ENCODE peak calls at places on chromosomes 11 and 22, in six cellular contexts. One of them, this sample, is unnamed.

GRCh38 chr11:27088353-27088752 is 47.7 kb downstream of the BBOX1 start:
- DNase-seq in HCT116: no peak
- DNase-seq in K562: no peak
- DNase-seq in HepG2: no peak
- DNase-seq in H1: no peak
- DNase-seq in GM12878: no peak
- DNase-seq in this sample: no peak

GRCh38 chr11:10298342-10298741 is 4.3 kb upstream of the SBF2 start:
- DNase-seq in HepG2: peak
- DNase-seq in HCT116: no peak
- DNase-seq in K562: no peak
- DNase-seq in GM12878: peak
- DNase-seq in H1: no peak
- DNase-seq in this sample: no peak

GRCh38 chr11:35126000-35126878 is 12.7 kb upstream of the CD44 start:
- DNase-seq in K562: no peak
- DNase-seq in GM12878: peak
- DNase-seq in H1: no peak
- DNase-seq in HepG2: no peak
- DNase-seq in HCT116: no peak
- DNase-seq in this sample: no peak

GRCh38 chr11:76151561-76152085 is 54.7 kb downstream of the WNT11 start:
- DNase-seq in HCT116: no peak
- DNase-seq in K562: no peak
- DNase-seq in H1: no peak
- DNase-seq in GM12878: no peak
- DNase-seq in HepG2: no peak
- DNase-seq in this sample: no peak

GRCh38 chr22:41598081-41598480 is 8.4 kb upstream of the PMM1 start:
- DNase-seq in HCT116: no peak
- DNase-seq in K562: peak
- DNase-seq in HepG2: no peak
- DNase-seq in GM12878: no peak
- DNase-seq in H1: no peak
- DNase-seq in this sample: no peak

GRCh38 chr11:28132541-28132940 is 24.4 kb downstream of the METTL15 start:
- DNase-seq in GM12878: no peak
- DNase-seq in K562: no peak
- DNase-seq in HepG2: no peak
- DNase-seq in HCT116: no peak
- DNase-seq in H1: no peak
- DNase-seq in this sample: no peak

GRCh38 chr11:65637794-65638317 is at the start of gene SIPA1:
- DNase-seq in HepG2: peak
- DNase-seq in HCT116: peak
- DNase-seq in GM12878: no peak
- DNase-seq in K562: peak
- DNase-seq in H1: peak
- DNase-seq in this sample: peak

GRCh38 chr11:115078461-115079438 is 400.4 kb downstream of the NXPE2 start:
- DNase-seq in HCT116: no peak
- DNase-seq in HepG2: no peak
- DNase-seq in H1: no peak
- DNase-seq in K562: no peak
- DNase-seq in GM12878: no peak
- DNase-seq in this sample: no peak

GRCh38 chr11:8220261-8221024 is 43.2 kb downstream of the LMO1 start:
- DNase-seq in HCT116: no peak
- DNase-seq in H1: no peak
- DNase-seq in HepG2: no peak
- DNase-seq in K562: no peak
- DNase-seq in GM12878: no peak
- DNase-seq in this sample: no peak

GRCh38 chr11:289706-290620 is 1.0 kb downstream of the PGGHG start:
- DNase-seq in GM12878: no peak
- DNase-seq in K562: no peak
- DNase-seq in HCT116: no peak
- DNase-seq in H1: no peak
- DNase-seq in HepG2: no peak
- DNase-seq in this sample: peak

GRCh38 chr11:130261546-130261945 is 53.2 kb downstream of the ZBTB44 start:
- DNase-seq in H1: no peak
- DNase-seq in HepG2: no peak
- DNase-seq in GM12878: no peak
- DNase-seq in HCT116: no peak
- DNase-seq in K562: no peak
- DNase-seq in this sample: no peak

GRCh38 chr22:23578306-23578705 is 1.8 kb downstream of the IGLL1 start:
- DNase-seq in HepG2: no peak
- DNase-seq in GM12878: no peak
- DNase-seq in H1: no peak
- DNase-seq in K562: no peak
- DNase-seq in HCT116: no peak
- DNase-seq in this sample: no peak

GRCh38 chr22:46054878-46055158 is 77.9 kb upstream of the WNT7B start:
- DNase-seq in GM12878: no peak
- DNase-seq in HepG2: no peak
- DNase-seq in H1: no peak
- DNase-seq in K562: no peak
- DNase-seq in HCT116: no peak
- DNase-seq in this sample: peak

GRCh38 chr22:46052801-46053562 is 76.0 kb upstream of the WNT7B start:
- DNase-seq in HepG2: no peak
- DNase-seq in HCT116: no peak
- DNase-seq in H1: no peak
- DNase-seq in GM12878: no peak
- DNase-seq in K562: no peak
- DNase-seq in this sample: peak

GRCh38 chr22:46052331-46052771 is 75.4 kb upstream of the WNT7B start:
- DNase-seq in H1: no peak
- DNase-seq in GM12878: no peak
- DNase-seq in HepG2: no peak
- DNase-seq in K562: no peak
- DNase-seq in HCT116: no peak
- DNase-seq in this sample: peak

GRCh38 chr22:46054091-46054877 is 77.3 kb upstream of the WNT7B start:
- DNase-seq in GM12878: no peak
- DNase-seq in H1: no peak
- DNase-seq in HCT116: no peak
- DNase-seq in K562: no peak
- DNase-seq in HepG2: no peak
- DNase-seq in this sample: peak

DNA sequence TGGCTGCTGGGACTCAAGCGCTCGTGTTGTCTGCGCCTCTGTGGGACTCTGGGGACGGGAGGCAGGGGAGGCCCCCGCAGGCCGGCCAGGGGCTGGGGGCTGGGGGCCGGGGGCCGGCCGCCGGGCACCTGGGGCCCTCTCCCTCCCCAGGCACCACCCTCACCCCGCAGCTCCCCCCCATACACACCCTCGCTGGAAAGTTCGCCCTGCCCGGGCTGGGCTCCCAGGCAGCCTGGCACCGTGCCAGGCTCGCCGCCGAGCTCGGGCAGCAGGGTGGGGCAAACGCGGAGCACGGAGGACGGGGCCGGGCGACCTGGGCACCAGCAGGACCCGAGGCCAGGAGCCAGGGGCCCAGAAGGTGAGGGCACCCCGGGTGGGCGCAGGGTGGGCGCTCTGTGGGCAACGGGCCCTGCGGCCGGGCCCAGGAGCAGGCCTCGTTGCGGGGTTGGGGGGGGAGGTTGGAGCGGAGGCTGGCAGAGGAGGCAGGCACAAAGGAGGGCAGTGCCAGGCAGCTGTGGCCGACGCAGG is 76.7 kb upstream of the WNT7B start:
- DNase-seq in H1: no peak
- DNase-seq in K562: no peak
- DNase-seq in HCT116: no peak
- DNase-seq in GM12878: no peak
- DNase-seq in HepG2: no peak
- DNase-seq in this sample: no peak
- TF ChIP-seq ATF3 in H1: no peak
- TF ChIP-seq ATF3 in K562: no peak
- TF ChIP-seq ATF3 in HCT116: no peak
- TF ChIP-seq ATF3 in GM12878: no peak
- TF ChIP-seq ATF3 in HepG2: no peak
- TF ChIP-seq ATF3 in this sample: no peak

GRCh38 chr11:95831198-95831883 is 41.0 kb downstream of the CEP57 start:
- DNase-seq in H1: no peak
- DNase-seq in HepG2: no peak
- DNase-seq in HCT116: no peak
- DNase-seq in GM12878: no peak
- DNase-seq in K562: no peak
- DNase-seq in this sample: no peak
- TF ChIP-seq ATF3 in H1: no peak
- TF ChIP-seq ATF3 in HepG2: no peak
- TF ChIP-seq ATF3 in HCT116: no peak
- TF ChIP-seq ATF3 in GM12878: no peak
- TF ChIP-seq ATF3 in K562: no peak
- TF ChIP-seq ATF3 in this sample: no peak

DNA sequence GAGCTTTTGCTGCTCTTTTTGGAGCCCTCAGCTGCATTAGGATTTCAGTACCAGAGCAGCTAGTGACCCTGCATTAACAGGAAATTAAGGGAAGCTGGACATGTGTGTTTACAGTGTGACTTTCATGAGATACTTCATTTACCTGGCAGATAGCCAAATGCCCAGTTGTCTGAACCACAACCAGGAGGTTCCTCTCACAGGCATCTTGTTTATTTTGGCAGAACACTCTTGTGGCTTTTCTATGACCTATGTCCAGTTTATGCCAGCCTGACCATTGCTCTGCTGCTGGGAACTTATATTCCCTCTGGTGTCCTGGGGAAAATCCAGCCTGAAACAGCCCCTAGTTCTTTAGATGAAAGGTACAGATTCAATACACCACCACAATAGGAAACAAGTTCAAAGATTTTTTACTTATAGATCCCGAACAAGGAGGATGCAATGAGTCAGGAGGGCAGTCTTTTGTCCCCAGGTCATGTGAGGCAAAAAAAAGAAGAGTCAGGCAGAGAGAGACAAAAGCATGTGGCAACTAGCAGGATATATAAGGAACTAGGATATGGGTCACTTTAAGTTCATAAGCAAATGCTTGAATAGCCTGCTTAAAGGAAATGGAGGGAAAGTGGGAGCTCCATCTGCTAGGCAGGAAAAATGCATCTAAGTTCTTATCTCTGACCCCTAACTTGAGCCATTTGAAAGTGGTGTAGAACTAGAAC is 379.4 kb downstream of the INSC start:
- DNase-seq in HCT116: no peak
- DNase-seq in GM12878: no peak
- DNase-seq in HepG2: no peak
- DNase-seq in K562: no peak
- DNase-seq in H1: no peak
- DNase-seq in this sample: no peak
- TF ChIP-seq ATF3 in HCT116: no peak
- TF ChIP-seq ATF3 in GM12878: no peak
- TF ChIP-seq ATF3 in HepG2: no peak
- TF ChIP-seq ATF3 in K562: no peak
- TF ChIP-seq ATF3 in H1: no peak
- TF ChIP-seq ATF3 in this sample: no peak

DNA sequence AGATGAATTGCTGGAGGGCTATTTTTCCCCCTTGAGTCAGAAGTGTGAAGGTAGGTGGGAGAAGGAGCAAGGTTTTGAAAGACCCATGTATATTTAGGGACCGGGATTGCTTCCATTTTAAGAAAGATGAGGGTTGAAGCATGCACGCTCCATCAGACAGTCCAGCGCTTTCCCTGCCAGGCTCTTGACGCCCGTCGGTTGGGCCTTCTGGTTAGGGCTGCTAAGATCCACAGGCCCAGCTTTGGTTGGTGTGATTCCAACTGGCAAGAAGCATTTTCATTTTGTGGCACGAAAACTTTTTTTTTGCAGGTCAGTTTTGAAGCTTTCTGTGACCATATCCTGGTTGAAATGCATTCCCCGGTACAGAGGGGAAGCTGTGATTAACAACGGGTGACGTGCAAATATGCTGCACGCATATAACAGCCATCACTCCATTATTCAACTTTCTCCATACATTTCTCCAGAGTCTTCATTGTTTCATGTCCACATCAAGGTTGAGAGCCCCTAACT is 34.3 kb upstream of the MPPED1 start:
- DNase-seq in HCT116: no peak
- DNase-seq in GM12878: no peak
- DNase-seq in HepG2: no peak
- DNase-seq in H1: no peak
- DNase-seq in K562: no peak
- DNase-seq in this sample: no peak
- TF ChIP-seq ATF3 in HCT116: no peak
- TF ChIP-seq ATF3 in GM12878: no peak
- TF ChIP-seq ATF3 in HepG2: no peak
- TF ChIP-seq ATF3 in H1: no peak
- TF ChIP-seq ATF3 in K562: no peak
- TF ChIP-seq ATF3 in this sample: no peak

GRCh38 chr11:113974741-113975470 is at the start of gene HTR3A:
- DNase-seq in GM12878: no peak
- DNase-seq in HepG2: peak
- DNase-seq in HCT116: peak
- DNase-seq in K562: peak
- DNase-seq in H1: peak
- DNase-seq in this sample: peak

GRCh38 chr11:113979427-113979826 is 4.5 kb downstream of the HTR3A start:
- DNase-seq in HepG2: no peak
- DNase-seq in HCT116: no peak
- DNase-seq in H1: no peak
- DNase-seq in K562: no peak
- DNase-seq in GM12878: no peak
- DNase-seq in this sample: no peak

GRCh38 chr11:113982306-113982705 is 7.4 kb downstream of the HTR3A start:
- DNase-seq in H1: no peak
- DNase-seq in HCT116: no peak
- DNase-seq in GM12878: no peak
- DNase-seq in K562: no peak
- DNase-seq in HepG2: no peak
- DNase-seq in this sample: no peak

GRCh38 chr11:113977071-113977490 is 2.2 kb downstream of the HTR3A start:
- DNase-seq in H1: no peak
- DNase-seq in GM12878: no peak
- DNase-seq in HepG2: no peak
- DNase-seq in K562: no peak
- DNase-seq in HCT116: no peak
- DNase-seq in this sample: no peak

DNA sequence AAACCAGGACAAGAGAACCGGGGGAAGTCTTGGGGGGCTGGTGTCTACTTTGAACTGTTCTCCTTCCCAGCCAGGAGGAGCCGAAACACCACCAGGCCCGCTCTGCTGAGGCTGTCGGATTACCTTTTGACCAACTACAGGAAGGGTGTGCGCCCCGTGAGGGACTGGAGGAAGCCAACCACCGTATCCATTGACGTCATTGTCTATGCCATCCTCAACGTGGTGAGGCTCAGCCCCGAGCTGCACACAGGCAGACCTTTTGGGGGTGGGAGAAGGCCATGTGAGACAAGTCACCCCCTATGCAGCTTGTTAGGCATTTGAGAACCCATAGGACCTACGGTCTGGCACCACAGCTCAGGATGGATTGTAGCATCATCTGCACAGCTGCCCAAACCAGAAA is 2.8 kb downstream of the HTR3A start:
- DNase-seq in K562: no peak
- DNase-seq in HepG2: no peak
- DNase-seq in GM12878: no peak
- DNase-seq in H1: no peak
- DNase-seq in HCT116: no peak
- DNase-seq in this sample: no peak
- TF ChIP-seq ATF3 in K562: no peak
- TF ChIP-seq ATF3 in HepG2: no peak
- TF ChIP-seq ATF3 in GM12878: no peak
- TF ChIP-seq ATF3 in H1: no peak
- TF ChIP-seq ATF3 in HCT116: no peak
- TF ChIP-seq ATF3 in this sample: no peak

GRCh38 chr11:113571531-113571930 is 96.3 kb upstream of the DRD2 start:
- DNase-seq in GM12878: no peak
- DNase-seq in H1: no peak
- DNase-seq in K562: no peak
- DNase-seq in HepG2: no peak
- DNase-seq in HCT116: no peak
- DNase-seq in this sample: no peak
- TF ChIP-seq ATF3 in GM12878: no peak
- TF ChIP-seq ATF3 in H1: no peak
- TF ChIP-seq ATF3 in K562: no peak
- TF ChIP-seq ATF3 in HepG2: no peak
- TF ChIP-seq ATF3 in HCT116: no peak
- TF ChIP-seq ATF3 in this sample: no peak